ENCODE peak calls at places on chromosomes 4 and X, in five cellular contexts. R is EH; J is activated naive CD8-positive, alpha-beta T cell treated with anti-CD3 and anti-CD28 coated beads for 36 hours; M is Peyer's patch; G is T-helper 1 cell. N is an unnamed sample.

GRCh38 chr4:153074501-153075255 is 129.6 kb upstream of the TRIM2 start:
- DNase-seq in R (no peak), J (no peak), M (no peak), G (no peak), N (no peak)

GRCh38 chr4:144967161-144967560 is 130.8 kb downstream of the ANAPC10 start:
- DNase-seq in R (no peak), J (no peak), M (no peak), G (no peak), N (no peak)

GRCh38 chr4:61462451-61463326 is 262.6 kb downstream of the ADGRL3 start:
- DNase-seq in R (peak; percentile 0), J (no peak), M (no peak), G (no peak), N (no peak)

GRCh38 chr4:1255151-1255550 is 6.2 kb upstream of the CTBP1 start:
- DNase-seq in R (peak; percentile 5), J (no peak), M (no peak), G (no peak), N (no peak)

GRCh38 chrX:103688949-103689348 is 2.5 kb upstream of the MORF4L2 start:
- DNase-seq in R (peak; percentile 48), J (no peak), M (no peak), G (peak; percentile 28), N (no peak)

GRCh38 chr4:146477054-146477453 is 44.7 kb downstream of the SLC10A7 start:
- DNase-seq in R (peak; percentile 31), J (no peak), M (no peak), G (no peak), N (no peak)

GRCh38 chrX:11750051-11750450 is 8.0 kb upstream of the MSL3 start:
- DNase-seq in R (no peak), J (no peak), M (no peak), G (no peak), N (no peak)

GRCh38 chrX:133333154-133333750 is 82.0 kb downstream of the GPC4 start:
- DNase-seq in R (no peak), J (no peak), M (no peak), G (no peak), N (no peak)

GRCh38 chr4:131006388-131006787 is 1910.4 kb downstream of the C4orf33 start:
- DNase-seq in R (no peak), J (no peak), M (no peak), G (no peak), N (no peak)

GRCh38 chrX:110853610-110854009 is 58.0 kb upstream of the CHRDL1 start:
- DNase-seq in R (peak; percentile 34), J (no peak), M (no peak), G (no peak), N (no peak)

GRCh38 chr4:24856586-24856985 is 56.3 kb downstream of the CCDC149 start:
- DNase-seq in R (peak; percentile 85), J (no peak), M (no peak), G (no peak), N (no peak)

GRCh38 chr4:10703146-10703545 is 18.6 kb upstream of the CLNK start:
- DNase-seq in R (no peak), J (no peak), M (no peak), G (no peak), N (no peak)

GRCh38 chrX:20362268-20363002 is 95.7 kb upstream of the RPS6KA3 start:
- DNase-seq in R (peak; percentile 68), J (no peak), M (no peak), G (no peak), N (no peak)

GRCh38 chr4:7815562-7815961 is 124.1 kb downstream of the AFAP1 start:
- DNase-seq in R (peak; percentile 79), J (no peak), M (no peak), G (no peak), N (no peak)

GRCh38 chr4:128334256-128334655 is 46.6 kb upstream of the PGRMC2 start:
- DNase-seq in R (no peak), J (no peak), M (no peak), G (no peak), N (no peak)

GRCh38 chr4:99300934-99301333 is 10.1 kb upstream of the ADH1A start:
- DNase-seq in R (peak; percentile 95), J (no peak), M (peak; percentile 18), G (no peak), N (peak; percentile 76)

GRCh38 chrX:51336584-51336983 is 4.0 kb downstream of the NUDT10 start:
- DNase-seq in R (peak; percentile 31), J (peak; percentile 5), M (peak; percentile 20), G (peak; percentile 32), N (no peak)

GRCh38 chrX:46820391-46821100 is 16.3 kb upstream of the RP2 start:
- DNase-seq in R (no peak), J (no peak), M (no peak), G (no peak), N (no peak)

GRCh38 chrX:1468250-1468772 is 15.6 kb upstream of the ASMTL start:
- DNase-seq in R (peak; percentile 77), J (peak; percentile 81), M (peak; percentile 79), G (peak; percentile 92), N (peak; percentile 71)

GRCh38 chr4:170391066-170391754 is 301.5 kb upstream of the AADAT start:
- DNase-seq in R (peak; percentile 56), J (no peak), M (no peak), G (no peak), N (no peak)

GRCh38 chr4:137905930-137906329 is 336.2 kb downstream of the SLC7A11 start:
- DNase-seq in R (peak; percentile 58), J (no peak), M (no peak), G (no peak), N (no peak)

GRCh38 chr4:37453004-37453360 is 208.4 kb downstream of the NWD2 start:
- DNase-seq in R (peak; percentile 36), J (peak; percentile 31), M (no peak), G (peak; percentile 62), N (peak; percentile 75)